ENCODE peak calls at places on chromosomes 5 and 9, in seven cellular contexts. One of them, this sample, is unnamed.

GRCh38 chr9:9246726-9247125 is 1366.1 kb downstream of the PTPRD start:
- DNase-seq in HEK293T: no peak
- DNase-seq in nucleus accumbens: no peak
- DNase-seq in ovary: no peak
- DNase-seq in NCI-H2081: no peak
- DNase-seq in lower lobe of right lung: no peak
- DNase-seq in activated T-cell treated with anti-CD3 and anti-CD28 coated beads, Interleukin-2, amount 50 U/mL, for 1 hour: no peak
- DNase-seq in this sample: no peak

GRCh38 chr5:179802950-179803562 is 3.6 kb downstream of the MGAT4B start:
- DNase-seq in HEK293T: no peak
- DNase-seq in nucleus accumbens: no peak
- DNase-seq in ovary: no peak
- DNase-seq in NCI-H2081: peak
- DNase-seq in lower lobe of right lung: no peak
- DNase-seq in activated T-cell treated with anti-CD3 and anti-CD28 coated beads, Interleukin-2, amount 50 U/mL, for 1 hour: no peak
- DNase-seq in this sample: no peak

GRCh38 chr5:1913578-1913977 is 30.9 kb upstream of the IRX4 start:
- DNase-seq in HEK293T: no peak
- DNase-seq in nucleus accumbens: no peak
- DNase-seq in ovary: no peak
- DNase-seq in NCI-H2081: no peak
- DNase-seq in lower lobe of right lung: no peak
- DNase-seq in activated T-cell treated with anti-CD3 and anti-CD28 coated beads, Interleukin-2, amount 50 U/mL, for 1 hour: no peak
- DNase-seq in this sample: no peak

GRCh38 chr5:72474117-72474915 is 32.9 kb downstream of the ZNF366 start:
- DNase-seq in HEK293T: no peak
- DNase-seq in nucleus accumbens: no peak
- DNase-seq in ovary: no peak
- DNase-seq in NCI-H2081: no peak
- DNase-seq in lower lobe of right lung: no peak
- DNase-seq in activated T-cell treated with anti-CD3 and anti-CD28 coated beads, Interleukin-2, amount 50 U/mL, for 1 hour: no peak
- DNase-seq in this sample: no peak

GRCh38 chr5:139388198-139388821 is 1.4 kb downstream of the MZB1 start:
- DNase-seq in HEK293T: no peak
- DNase-seq in nucleus accumbens: no peak
- DNase-seq in ovary: no peak
- DNase-seq in NCI-H2081: no peak
- DNase-seq in lower lobe of right lung: no peak
- DNase-seq in activated T-cell treated with anti-CD3 and anti-CD28 coated beads, Interleukin-2, amount 50 U/mL, for 1 hour: no peak
- DNase-seq in this sample: no peak

GRCh38 chr5:116415989-116416388 is 158.6 kb downstream of the SEMA6A start:
- DNase-seq in HEK293T: no peak
- DNase-seq in nucleus accumbens: no peak
- DNase-seq in ovary: no peak
- DNase-seq in NCI-H2081: no peak
- DNase-seq in lower lobe of right lung: no peak
- DNase-seq in activated T-cell treated with anti-CD3 and anti-CD28 coated beads, Interleukin-2, amount 50 U/mL, for 1 hour: no peak
- DNase-seq in this sample: no peak

GRCh38 chr5:124289122-124289521 is 457.3 kb downstream of the ZNF608 start:
- DNase-seq in HEK293T: no peak
- DNase-seq in nucleus accumbens: peak
- DNase-seq in ovary: peak
- DNase-seq in NCI-H2081: peak
- DNase-seq in lower lobe of right lung: peak
- DNase-seq in activated T-cell treated with anti-CD3 and anti-CD28 coated beads, Interleukin-2, amount 50 U/mL, for 1 hour: no peak
- DNase-seq in this sample: no peak

GRCh38 chr9:134551657-134552348 is 89.8 kb upstream of the COL5A1 start:
- DNase-seq in HEK293T: peak
- DNase-seq in nucleus accumbens: no peak
- DNase-seq in ovary: no peak
- DNase-seq in NCI-H2081: no peak
- DNase-seq in lower lobe of right lung: peak
- DNase-seq in activated T-cell treated with anti-CD3 and anti-CD28 coated beads, Interleukin-2, amount 50 U/mL, for 1 hour: no peak
- DNase-seq in this sample: no peak

GRCh38 chr9:114539718-114540410 is 34.6 kb upstream of the WHRN start:
- DNase-seq in HEK293T: no peak
- DNase-seq in nucleus accumbens: no peak
- DNase-seq in ovary: no peak
- DNase-seq in NCI-H2081: no peak
- DNase-seq in lower lobe of right lung: no peak
- DNase-seq in activated T-cell treated with anti-CD3 and anti-CD28 coated beads, Interleukin-2, amount 50 U/mL, for 1 hour: no peak
- DNase-seq in this sample: no peak

GRCh38 chr9:83431470-83432060 is 106.6 kb downstream of the FRMD3 start:
- DNase-seq in HEK293T: no peak
- DNase-seq in nucleus accumbens: no peak
- DNase-seq in ovary: no peak
- DNase-seq in NCI-H2081: no peak
- DNase-seq in lower lobe of right lung: peak
- DNase-seq in activated T-cell treated with anti-CD3 and anti-CD28 coated beads, Interleukin-2, amount 50 U/mL, for 1 hour: no peak
- DNase-seq in this sample: no peak

GRCh38 chr9:77435688-77436087 is 212.4 kb downstream of the GNA14 start:
- DNase-seq in HEK293T: no peak
- DNase-seq in nucleus accumbens: no peak
- DNase-seq in ovary: no peak
- DNase-seq in NCI-H2081: no peak
- DNase-seq in lower lobe of right lung: no peak
- DNase-seq in activated T-cell treated with anti-CD3 and anti-CD28 coated beads, Interleukin-2, amount 50 U/mL, for 1 hour: no peak
- DNase-seq in this sample: no peak

This sample was measured in NCI-H82.